ENCODE peak calls at places on chromosomes 3 and 15, in nine cellular contexts. V is IMR-90; P is stimulated activated CD4-positive, alpha-beta T cell treated with anti-CD3 and anti-CD28 coated beads, Interleukin-15, amount 100 ng/mL, for 48 hours; W is hepatic stellate cell; D is type B pancreatic cell; K is GDM1; N is NAMALWA; S is germinal center; H is WTC11. T is an unnamed sample.

GRCh38 chr3:107065094-107065861 is 312.0 kb upstream of the CCDC54 start:
- DNase-seq in V (no peak), P (no peak), W (no peak), D (no peak), K (no peak), N (no peak), S (no peak), H (no peak), T (no peak)

GRCh38 chr3:126983653-126984390 is 907 bp downstream of the PLXNA1 start:
- DNase-seq in V (no peak), P (no peak), W (peak), D (no peak), K (no peak), N (peak), S (no peak), H (peak), T (no peak)

GRCh38 chr3:139572847-139573672 is 33.5 kb upstream of the RBP1 start:
- DNase-seq in V (no peak), P (no peak), W (no peak), D (no peak), K (no peak), N (no peak), S (no peak), H (no peak), T (peak)

GRCh38 chr15:92693922-92694331 is 38.4 kb upstream of the FAM174B start:
- DNase-seq in V (peak), P (no peak), W (peak), D (no peak), K (no peak), N (peak), S (no peak), H (peak), T (peak)

GRCh38 chr3:127679534-127680145 is 6.9 kb downstream of the ABTB1 start:
- DNase-seq in V (no peak), P (no peak), W (no peak), D (peak), K (no peak), N (no peak), S (no peak), H (peak), T (no peak)

GRCh38 chr3:130894873-130895330 is 1.0 kb downstream of the ATP2C1 start:
- DNase-seq in V (peak), P (no peak), W (peak), D (no peak), K (no peak), N (peak), S (no peak), H (no peak), T (no peak)

GRCh38 chr3:8937064-8938020 is 25.9 kb downstream of the RAD18 start:
- DNase-seq in V (peak), P (no peak), W (peak), D (no peak), K (no peak), N (no peak), S (no peak), H (no peak), T (no peak)

GRCh38 chr15:58330468-58330793 is 101.4 kb upstream of the LIPC start:
- DNase-seq in V (no peak), P (no peak), W (no peak), D (no peak), K (no peak), N (no peak), S (no peak), H (no peak), T (no peak)

GRCh38 chr3:176514297-176514696 is 683.0 kb downstream of the TBL1XR1 start:
- DNase-seq in V (peak), P (peak), W (peak), D (no peak), K (peak), N (peak), S (no peak), H (peak), T (no peak)

GRCh38 chr3:187507266-187507665 is 139.1 kb downstream of the RTP4 start:
- DNase-seq in V (no peak), P (no peak), W (no peak), D (no peak), K (no peak), N (no peak), S (no peak), H (no peak), T (no peak)

GRCh38 chr3:15065550-15066007 is 464 bp upstream of the MRPS25 start:
- DNase-seq in V (no peak), P (no peak), W (no peak), D (no peak), K (no peak), N (no peak), S (no peak), H (no peak), T (no peak)

GRCh38 chr3:184562875-184563568 is 1.4 kb downstream of the EPHB3 start:
- DNase-seq in V (peak), P (no peak), W (no peak), D (no peak), K (no peak), N (no peak), S (no peak), H (no peak), T (no peak)

GRCh38 chr3:14548321-14548729 is 8.2 kb upstream of the GRIP2 start:
- DNase-seq in V (peak), P (peak), W (peak), D (no peak), K (peak), N (peak), S (peak), H (peak), T (peak)

GRCh38 chr15:29652595-29652994 is 169.7 kb downstream of the TJP1 start:
- DNase-seq in V (no peak), P (no peak), W (no peak), D (no peak), K (no peak), N (no peak), S (no peak), H (no peak), T (no peak)

GRCh38 chr15:80560601-80561025 is 134.5 kb upstream of the ABHD17C start:
- DNase-seq in V (no peak), P (no peak), W (no peak), D (no peak), K (no peak), N (no peak), S (no peak), H (no peak), T (no peak)

GRCh38 chr3:106386050-106386449 is 517.2 kb upstream of the CBLB start:
- DNase-seq in V (no peak), P (no peak), W (no peak), D (no peak), K (no peak), N (peak), S (no peak), H (no peak), T (no peak)

GRCh38 chr15:96750361-96750760 is 419.9 kb downstream of the NR2F2 start:
- DNase-seq in V (no peak), P (no peak), W (no peak), D (no peak), K (no peak), N (no peak), S (no peak), H (no peak), T (no peak)

GRCh38 chr3:55558316-55558715 is 71.2 kb upstream of the WNT5A start:
- DNase-seq in V (peak), P (no peak), W (peak), D (no peak), K (no peak), N (no peak), S (no peak), H (no peak), T (no peak)

GRCh38 chr3:17846466-17846865 is 104.0 kb upstream of the TBC1D5 start:
- DNase-seq in V (peak), P (no peak), W (peak), D (no peak), K (no peak), N (no peak), S (no peak), H (no peak), T (no peak)

GRCh38 chr3:101151286-101151901 is 158.2 kb upstream of the ABI3BP start:
- DNase-seq in V (no peak), P (no peak), W (no peak), D (no peak), K (no peak), N (no peak), S (no peak), H (no peak), T (no peak)

GRCh38 chr3:129892857-129893615 is 475 bp downstream of the TMCC1 start:
- DNase-seq in V (no peak), P (no peak), W (peak), D (peak), K (peak), N (peak), S (peak), H (peak), T (peak)

GRCh38 chr3:167967257-167968010 is 128.3 kb downstream of the GOLIM4 start:
- DNase-seq in V (no peak), P (no peak), W (no peak), D (no peak), K (no peak), N (no peak), S (no peak), H (no peak), T (no peak)

GRCh38 chr3:44114142-44114541 is 127.5 kb upstream of the TOPAZ1 start:
- DNase-seq in V (peak), P (peak), W (peak), D (no peak), K (no peak), N (peak), S (peak), H (peak), T (peak)

GRCh38 chr3:5188419-5189405 is 1.2 kb downstream of the EDEM1 start:
- DNase-seq in V (peak), P (no peak), W (peak), D (no peak), K (no peak), N (peak), S (peak), H (no peak), T (peak)

GRCh38 chr3:54573922-54574321 is 353.9 kb downstream of the LRTM1 start:
- DNase-seq in V (no peak), P (no peak), W (no peak), D (no peak), K (no peak), N (no peak), S (no peak), H (no peak), T (no peak)

GRCh38 chr3:18499256-18499655 is 74.1 kb upstream of the SATB1 start:
- DNase-seq in V (no peak), P (no peak), W (no peak), D (no peak), K (peak), N (peak), S (peak), H (no peak), T (peak)

GRCh38 chr3:41117398-41117870 is 81.9 kb upstream of the CTNNB1 start:
- DNase-seq in V (peak), P (peak), W (peak), D (no peak), K (peak), N (peak), S (peak), H (no peak), T (peak)

GRCh38 chr15:85307687-85308045 is 72.7 kb upstream of the AKAP13 start:
- DNase-seq in V (peak), P (no peak), W (no peak), D (no peak), K (no peak), N (no peak), S (no peak), H (no peak), T (no peak)

GRCh38 chr15:69980311-69981059 is 117.2 kb downstream of the TLE3 start:
- DNase-seq in V (no peak), P (no peak), W (no peak), D (no peak), K (no peak), N (peak), S (peak), H (no peak), T (no peak)

GRCh38 chr15:95932676-95933075 is 397.8 kb upstream of the NR2F2 start:
- DNase-seq in V (peak), P (no peak), W (no peak), D (no peak), K (no peak), N (no peak), S (no peak), H (no peak), T (no peak)

GRCh38 chr15:75232826-75233503 is 25.2 kb upstream of the GOLGA6C start:
- DNase-seq in V (no peak), P (no peak), W (no peak), D (no peak), K (no peak), N (no peak), S (no peak), H (no peak), T (no peak)

GRCh38 chr3:48565591-48566400 is 2.2 kb upstream of the UCN2 start:
- DNase-seq in V (peak), P (no peak), W (peak), D (no peak), K (peak), N (no peak), S (no peak), H (no peak), T (peak)

GRCh38 chr15:101477851-101478353 is 11.6 kb downstream of the PCSK6 start:
- DNase-seq in V (no peak), P (no peak), W (no peak), D (no peak), K (no peak), N (no peak), S (no peak), H (no peak), T (no peak)

GRCh38 chr3:31973837-31974236 is 7.2 kb downstream of the OSBPL10 start:
- DNase-seq in V (no peak), P (no peak), W (no peak), D (no peak), K (no peak), N (no peak), S (no peak), H (no peak), T (no peak)

T was measured in Kasumi-1.